ENCODE peak calls at places on chromosomes 16 and 17, in seven cellular contexts. One of them, this sample, is unnamed.

GRCh38 chr17:2214047-2214717 is 89.4 kb downstream of the SMG6 start:
- DNase-seq in germinal center: no peak
- DNase-seq in amygdala: peak
- DNase-seq in AG09319: no peak
- DNase-seq in NCI-H1105 treated with DMSO at 0.1 percent for 48 hours: no peak
- DNase-seq in stimulated activated CD4-positive, alpha-beta T cell treated with anti-CD3 and anti-CD28 coated beads, Interleukin-1b, Interleukin-23, amount 100 ng/mL, for 1 hour: no peak
- DNase-seq in HT-29: no peak
- DNase-seq in this sample: no peak

GRCh38 chr17:70539172-70539924 is 370.0 kb downstream of the KCNJ2 start:
- DNase-seq in HT-29: no peak
- DNase-seq in NCI-H1105 treated with DMSO at 0.1 percent for 48 hours: no peak
- DNase-seq in AG09319: no peak
- DNase-seq in germinal center: no peak
- DNase-seq in amygdala: no peak
- DNase-seq in stimulated activated CD4-positive, alpha-beta T cell treated with anti-CD3 and anti-CD28 coated beads, Interleukin-1b, Interleukin-23, amount 100 ng/mL, for 1 hour: no peak
- DNase-seq in this sample: no peak

GRCh38 chr17:3738562-3739295 is 15.0 kb downstream of the HASPIN start:
- DNase-seq in stimulated activated CD4-positive, alpha-beta T cell treated with anti-CD3 and anti-CD28 coated beads, Interleukin-1b, Interleukin-23, amount 100 ng/mL, for 1 hour: peak
- DNase-seq in NCI-H1105 treated with DMSO at 0.1 percent for 48 hours: peak
- DNase-seq in amygdala: peak
- DNase-seq in HT-29: peak
- DNase-seq in AG09319: no peak
- DNase-seq in germinal center: peak
- DNase-seq in this sample: peak

GRCh38 chr16:58306327-58306726 is 11.5 kb upstream of the PRSS54 start:
- DNase-seq in amygdala: no peak
- DNase-seq in NCI-H1105 treated with DMSO at 0.1 percent for 48 hours: no peak
- DNase-seq in stimulated activated CD4-positive, alpha-beta T cell treated with anti-CD3 and anti-CD28 coated beads, Interleukin-1b, Interleukin-23, amount 100 ng/mL, for 1 hour: peak
- DNase-seq in HT-29: peak
- DNase-seq in germinal center: no peak
- DNase-seq in AG09319: peak
- DNase-seq in this sample: peak

GRCh38 chr17:7856081-7856791 is 1.1 kb downstream of the NAA38 start:
- DNase-seq in amygdala: no peak
- DNase-seq in germinal center: peak
- DNase-seq in AG09319: no peak
- DNase-seq in HT-29: peak
- DNase-seq in stimulated activated CD4-positive, alpha-beta T cell treated with anti-CD3 and anti-CD28 coated beads, Interleukin-1b, Interleukin-23, amount 100 ng/mL, for 1 hour: no peak
- DNase-seq in NCI-H1105 treated with DMSO at 0.1 percent for 48 hours: no peak
- DNase-seq in this sample: no peak

GRCh38 chr17:21382560-21383495 is 6.7 kb downstream of the KCNJ12 start:
- DNase-seq in NCI-H1105 treated with DMSO at 0.1 percent for 48 hours: peak
- DNase-seq in amygdala: no peak
- DNase-seq in AG09319: no peak
- DNase-seq in stimulated activated CD4-positive, alpha-beta T cell treated with anti-CD3 and anti-CD28 coated beads, Interleukin-1b, Interleukin-23, amount 100 ng/mL, for 1 hour: no peak
- DNase-seq in germinal center: no peak
- DNase-seq in HT-29: no peak
- DNase-seq in this sample: no peak

GRCh38 chr16:55759983-55760664 is 72.8 kb downstream of the CES1 start:
- DNase-seq in NCI-H1105 treated with DMSO at 0.1 percent for 48 hours: no peak
- DNase-seq in HT-29: no peak
- DNase-seq in germinal center: no peak
- DNase-seq in stimulated activated CD4-positive, alpha-beta T cell treated with anti-CD3 and anti-CD28 coated beads, Interleukin-1b, Interleukin-23, amount 100 ng/mL, for 1 hour: no peak
- DNase-seq in AG09319: no peak
- DNase-seq in amygdala: no peak
- DNase-seq in this sample: no peak

GRCh38 chr16:67928561-67929364 is 2.9 kb downstream of the CTRL start:
- DNase-seq in AG09319: no peak
- DNase-seq in germinal center: peak
- DNase-seq in stimulated activated CD4-positive, alpha-beta T cell treated with anti-CD3 and anti-CD28 coated beads, Interleukin-1b, Interleukin-23, amount 100 ng/mL, for 1 hour: peak
- DNase-seq in HT-29: peak
- DNase-seq in amygdala: peak
- DNase-seq in NCI-H1105 treated with DMSO at 0.1 percent for 48 hours: peak
- DNase-seq in this sample: peak

GRCh38 chr16:19139436-19140091 is 25.8 kb downstream of the ITPRIPL2 start:
- DNase-seq in NCI-H1105 treated with DMSO at 0.1 percent for 48 hours: no peak
- DNase-seq in amygdala: no peak
- DNase-seq in germinal center: no peak
- DNase-seq in HT-29: no peak
- DNase-seq in stimulated activated CD4-positive, alpha-beta T cell treated with anti-CD3 and anti-CD28 coated beads, Interleukin-1b, Interleukin-23, amount 100 ng/mL, for 1 hour: no peak
- DNase-seq in AG09319: no peak
- DNase-seq in this sample: no peak

GRCh38 chr17:45353047-45353446 is 36.2 kb upstream of the MAP3K14 start:
- DNase-seq in germinal center: no peak
- DNase-seq in NCI-H1105 treated with DMSO at 0.1 percent for 48 hours: no peak
- DNase-seq in amygdala: no peak
- DNase-seq in HT-29: no peak
- DNase-seq in stimulated activated CD4-positive, alpha-beta T cell treated with anti-CD3 and anti-CD28 coated beads, Interleukin-1b, Interleukin-23, amount 100 ng/mL, for 1 hour: no peak
- DNase-seq in AG09319: no peak
- DNase-seq in this sample: no peak

GRCh38 chr16:22220076-22220453 is 14.0 kb downstream of the EEF2K start:
- DNase-seq in AG09319: no peak
- DNase-seq in germinal center: no peak
- DNase-seq in HT-29: no peak
- DNase-seq in amygdala: no peak
- DNase-seq in NCI-H1105 treated with DMSO at 0.1 percent for 48 hours: no peak
- DNase-seq in stimulated activated CD4-positive, alpha-beta T cell treated with anti-CD3 and anti-CD28 coated beads, Interleukin-1b, Interleukin-23, amount 100 ng/mL, for 1 hour: no peak
- DNase-seq in this sample: no peak

This sample was measured in immature natural killer cell.